ENCODE peak calls at places on chromosomes 5 and 9, in four cellular contexts. N is hepatic stellate cell; V is activated CD4-positive, alpha-beta T cell treated with anti-CD3 and anti-CD28 coated beads, Interleukin-2, amount 10 ng/mL, durations not matched to agents 7 days and 5 days; A is AG09309. D is an unnamed sample.

GRCh38 chr9:19102181-19102630 is 498 bp downstream of the HAUS6 start:
- DNase-seq in N (peak; percentile 31), V (peak; percentile 55), A (no peak), D (peak; percentile 47)

GRCh38 chr9:114000671-114001409 is 77.3 kb downstream of the AMBP start:
- DNase-seq in N (no peak), V (peak; percentile 2), A (no peak), D (peak; percentile 9)

GRCh38 chr9:5042661-5043178 is 57.6 kb downstream of the JAK2 start:
- DNase-seq in N (peak; percentile 9), V (no peak), A (no peak), D (no peak)

GRCh38 chr5:84242286-84242685 is 142.4 kb downstream of the EDIL3 start:
- DNase-seq in N (peak; percentile 62), V (no peak), A (peak; percentile 58), D (peak; percentile 75)

GRCh38 chr5:129670944-129671343 is 77.0 kb upstream of the MINAR2 start:
- DNase-seq in N (no peak), V (no peak), A (peak; percentile 11), D (peak; percentile 66)

GRCh38 chr5:100902406-100903035 is 561 bp downstream of the ST8SIA4 start:
- DNase-seq in N (no peak), V (peak; percentile 49), A (no peak), D (no peak)

GRCh38 chr9:124313940-124314339 is 56.2 kb downstream of the NEK6 start:
- DNase-seq in N (no peak), V (no peak), A (no peak), D (no peak)

GRCh38 chr5:976849-977751 is 31.5 kb upstream of the NKD2 start:
- DNase-seq in N (no peak), V (no peak), A (no peak), D (no peak)

GRCh38 chr9:131545786-131546335 is 538 bp downstream of the PRRT1B start:
- DNase-seq in N (no peak), V (no peak), A (no peak), D (no peak)

GRCh38 chr5:19940192-19940591 is 47.8 kb downstream of the CDH18 start:
- DNase-seq in N (no peak), V (no peak), A (no peak), D (peak; percentile 6)

GRCh38 chr9:131562032-131562959 is 17.0 kb downstream of the PRRT1B start:
- DNase-seq in N (no peak), V (no peak), A (no peak), D (peak; percentile 36)

GRCh38 chr9:86843182-86843581 is 104.1 kb downstream of the GAS1 start:
- DNase-seq in N (no peak), V (no peak), A (no peak), D (peak; percentile 16)

GRCh38 chr5:127297348-127298035 is 6.9 kb downstream of the MEGF10 start:
- DNase-seq in N (no peak), V (no peak), A (no peak), D (no peak)

GRCh38 chr5:26569929-26570258 is 468.5 kb downstream of the CDH9 start:
- DNase-seq in N (no peak), V (no peak), A (no peak), D (no peak)

GRCh38 chr9:131776473-131776872 is 36.6 kb upstream of the RAPGEF1 start:
- DNase-seq in N (peak; percentile 47), V (peak; percentile 53), A (no peak), D (peak; percentile 58)

GRCh38 chr9:109519366-109519765 is 21.3 kb upstream of the PTPN3 start:
- DNase-seq in N (no peak), V (no peak), A (no peak), D (no peak)

GRCh38 chr9:5631021-5631420 is 2.1 kb downstream of the RIC1 start:
- DNase-seq in N (no peak), V (no peak), A (no peak), D (peak; percentile 67)

GRCh38 chr5:9562101-9562500 is 16.2 kb upstream of the SEMA5A start:
- DNase-seq in N (no peak), V (no peak), A (no peak), D (peak; percentile 83)

GRCh38 chr5:95075079-95075478 is 209.8 kb downstream of the MCTP1 start:
- DNase-seq in N (no peak), V (no peak), A (no peak), D (no peak)

GRCh38 chr9:78130004-78130403 is 98.4 kb upstream of the GNAQ start:
- DNase-seq in N (no peak), V (no peak), A (peak; percentile 17), D (peak; percentile 11)

GRCh38 chr9:120284796-120285195 is 295.2 kb downstream of the CDK5RAP2 start:
- DNase-seq in N (no peak), V (no peak), A (no peak), D (no peak)

GRCh38 chr9:122228191-122228905 is 409 bp downstream of the LHX6 start:
- DNase-seq in N (no peak), V (no peak), A (no peak), D (no peak)

GRCh38 chr9:136625101-136626065 is 37.3 kb upstream of the EGFL7 start:
- DNase-seq in N (peak; percentile 93), V (no peak), A (no peak), D (peak; percentile 79)

GRCh38 chr9:121620777-121621437 is 30.5 kb upstream of the DAB2IP start:
- DNase-seq in N (peak; percentile 42), V (no peak), A (no peak), D (peak; percentile 51)

GRCh38 chr5:157390179-157390923 is 69.7 kb upstream of the NIPAL4 start:
- DNase-seq in N (peak; percentile 87), V (peak; percentile 35), A (peak; percentile 62), D (peak; percentile 97)

GRCh38 chr9:115442054-115442453 is 324.1 kb upstream of the TNC start:
- DNase-seq in N (no peak), V (no peak), A (no peak), D (peak; percentile 29)

GRCh38 chr5:88193896-88194295 is 74.7 kb downstream of the TMEM161B start:
- DNase-seq in N (no peak), V (no peak), A (no peak), D (no peak)

GRCh38 chr5:33212439-33212838 is 228.3 kb upstream of the TARS1 start:
- DNase-seq in N (no peak), V (no peak), A (no peak), D (no peak)

GRCh38 chr5:172830876-172831662 is 3.0 kb upstream of the ERGIC1 start:
- DNase-seq in N (peak; percentile 29), V (no peak), A (peak; percentile 79), D (peak; percentile 86)

GRCh38 chr5:175889910-175890684 is 18.7 kb downstream of the CPLX2 start:
- DNase-seq in N (no peak), V (no peak), A (no peak), D (peak; percentile 10)

GRCh38 chr5:16090270-16090669 is 89.3 kb downstream of the MARCHF11 start:
- DNase-seq in N (no peak), V (no peak), A (no peak), D (no peak)

GRCh38 chr9:26786571-26786970 is 106.0 kb downstream of the CAAP1 start:
- DNase-seq in N (no peak), V (no peak), A (no peak), D (no peak)